ENCODE peak calls at places on chromosome 11, in five cellular contexts. M is HCT116, L is K562, I is HepG2, D is GM12878. E is an unnamed sample.

GRCh38 chr11:44243633-44244343 is 66.2 kb downstream of the ALX4 start:
- DNase-seq in L (no peak), D (no peak), M (no peak), I (peak; percentile 77), E (peak; percentile 7)

GRCh38 chr11:3958301-3958700 is 102.8 kb downstream of the STIM1 start:
- DNase-seq in L (no peak), I (no peak), M (no peak), D (no peak), E (no peak)

GRCh38 chr11:73576226-73576625 is 21.7 kb downstream of the FAM168A start:
- DNase-seq in L (no peak), D (no peak), M (no peak), I (no peak), E (no peak)

GRCh38 chr11:100925935-100926334 is 203.7 kb downstream of the PGR start:
- DNase-seq in D (peak; percentile 61), I (no peak), L (no peak), M (peak; percentile 57), E (peak; percentile 37)

GRCh38 chr11:108370990-108371389 is 96.3 kb downstream of the C11orf65 start:
- DNase-seq in L (no peak), I (no peak), M (no peak), D (no peak), E (no peak)

GRCh38 chr11:86596861-86597632 is 75.4 kb downstream of the ME3 start:
- DNase-seq in M (no peak), D (no peak), L (no peak), I (no peak), E (peak; percentile 95)

GRCh38 chr11:69698362-69698761 is 5.5 kb downstream of the FGF19 start:
- DNase-seq in M (no peak), I (no peak), D (no peak), L (no peak), E (no peak)

GRCh38 chr11:68051191-68052136 is 12.6 kb downstream of the TCIRG1 start:
- DNase-seq in D (no peak), M (no peak), I (no peak), L (no peak), E (no peak)

GRCh38 chr11:90593099-90593498 is 370.2 kb upstream of the CHORDC1 start:
- DNase-seq in D (no peak), I (no peak), L (no peak), M (no peak), E (no peak)

GRCh38 chr11:14537134-14537599 is 17.0 kb upstream of the PSMA1 start:
- DNase-seq in D (no peak), I (peak; percentile 20), L (peak; percentile 59), M (no peak), E (peak; percentile 60)

GRCh38 chr11:65290448-65291165 is 24.1 kb upstream of the CDC42EP2 start:
- DNase-seq in I (no peak), D (peak; percentile 69), M (no peak), L (peak; percentile 34), E (peak; percentile 87)

GRCh38 chr11:65856689-65857499 is 1.1 kb downstream of the CFL1 start:
- DNase-seq in D (no peak), M (no peak), L (peak; percentile 61), I (peak; percentile 48), E (peak; percentile 63)

GRCh38 chr11:83200035-83200434 is 6.5 kb downstream of the ANKRD42 start:
- DNase-seq in L (no peak), I (no peak), M (no peak), D (no peak), E (no peak)

GRCh38 chr11:76169473-76169881 is 36.8 kb downstream of the WNT11 start:
- DNase-seq in M (no peak), I (no peak), L (no peak), D (peak; percentile 27), E (no peak)

GRCh38 chr11:120061036-120061760 is 76.7 kb downstream of the TRIM29 start:
- DNase-seq in L (no peak), M (no peak), D (no peak), I (no peak), E (no peak)

GRCh38 chr11:15816270-15816871 is 540.0 kb downstream of the SOX6 start:
- DNase-seq in D (no peak), I (no peak), L (no peak), M (no peak), E (peak; percentile 24)

GRCh38 chr11:93958991-93959390 is 62.2 kb upstream of the HEPHL1 start:
- DNase-seq in L (no peak), M (no peak), I (no peak), D (no peak), E (no peak)

GRCh38 chr11:20355221-20356219 is 8.0 kb upstream of the HTATIP2 start:
- DNase-seq in L (peak; percentile 57), I (peak; percentile 78), M (peak; percentile 54), D (no peak), E (peak; percentile 64)

GRCh38 chr11:8232849-8233606 is 30.6 kb downstream of the LMO1 start:
- DNase-seq in D (no peak), I (no peak), M (no peak), L (no peak), E (no peak)

GRCh38 chr11:35111171-35112055 is 27.6 kb upstream of the CD44 start:
- DNase-seq in L (peak; percentile 24), D (no peak), I (no peak), M (no peak), E (peak; percentile 47)

GRCh38 chr11:125070699-125071254 is 7.7 kb downstream of the SLC37A2 start:
- DNase-seq in D (peak; percentile 56), M (peak; percentile 39), I (peak; percentile 81), L (peak; percentile 80), E (peak; percentile 22)

GRCh38 chr11:37721485-37721884 is 1123.4 kb upstream of the RAG2 start:
- DNase-seq in L (no peak), D (no peak), I (no peak), M (no peak), E (peak; percentile 77)

GRCh38 chr11:36391062-36391461 is 95.0 kb downstream of the PRR5L start:
- DNase-seq in D (no peak), M (no peak), L (no peak), I (no peak), E (no peak)

GRCh38 chr11:3920148-3920852 is 64.8 kb downstream of the STIM1 start:
- DNase-seq in D (peak; percentile 57), I (no peak), M (peak; percentile 44), L (no peak), E (no peak)

GRCh38 chr11:117226388-117227385 is 5.2 kb downstream of the PCSK7 start:
- DNase-seq in I (peak; percentile 81), M (peak; percentile 65), L (peak; percentile 63), D (peak; percentile 35), E (peak; percentile 73)

GRCh38 chr11:66264893-66265292 is 3.5 kb upstream of the RAB1B start:
- DNase-seq in M (no peak), I (no peak), L (peak; percentile 48), D (no peak), E (no peak)

GRCh38 chr11:1744137-1744878 is 6.1 kb downstream of the IFITM10 start:
- DNase-seq in L (no peak), M (no peak), I (no peak), D (no peak), E (no peak)

GRCh38 chr11:36352919-36353318 is 56.8 kb downstream of the PRR5L start:
- DNase-seq in D (no peak), I (no peak), L (no peak), M (no peak), E (no peak)

GRCh38 chr11:111777094-111778046 is 11.2 kb upstream of the PPP2R1B start:
- DNase-seq in I (peak; percentile 82), L (peak; percentile 63), D (peak; percentile 52), M (peak; percentile 53), E (peak; percentile 75)

GRCh38 chr11:75103380-75104026 is 6.8 kb upstream of the OR2AT4 start:
- DNase-seq in D (peak; percentile 50), L (peak; percentile 25), I (no peak), M (no peak), E (no peak)

GRCh38 chr11:134539285-134539684 is 127.2 kb upstream of the B3GAT1 start:
- DNase-seq in M (no peak), L (no peak), D (no peak), I (no peak), E (no peak)

GRCh38 chr11:117520201-117520600 is 192.5 kb downstream of the CEP164 start:
- DNase-seq in I (no peak), D (no peak), M (no peak), L (no peak), E (no peak)

GRCh38 chr11:1959786-1960185 is 12.7 kb downstream of the MRPL23 start:
- DNase-seq in M (no peak), I (no peak), D (no peak), L (no peak), E (no peak)

GRCh38 chr11:45884596-45885185 is 760 bp upstream of the MAPK8IP1 start:
- DNase-seq in I (no peak), D (no peak), M (no peak), L (no peak), E (no peak)
- TF ChIP-seq MAX in I (no peak), D (no peak), M (no peak), L (no peak), E (no peak)

DNA sequence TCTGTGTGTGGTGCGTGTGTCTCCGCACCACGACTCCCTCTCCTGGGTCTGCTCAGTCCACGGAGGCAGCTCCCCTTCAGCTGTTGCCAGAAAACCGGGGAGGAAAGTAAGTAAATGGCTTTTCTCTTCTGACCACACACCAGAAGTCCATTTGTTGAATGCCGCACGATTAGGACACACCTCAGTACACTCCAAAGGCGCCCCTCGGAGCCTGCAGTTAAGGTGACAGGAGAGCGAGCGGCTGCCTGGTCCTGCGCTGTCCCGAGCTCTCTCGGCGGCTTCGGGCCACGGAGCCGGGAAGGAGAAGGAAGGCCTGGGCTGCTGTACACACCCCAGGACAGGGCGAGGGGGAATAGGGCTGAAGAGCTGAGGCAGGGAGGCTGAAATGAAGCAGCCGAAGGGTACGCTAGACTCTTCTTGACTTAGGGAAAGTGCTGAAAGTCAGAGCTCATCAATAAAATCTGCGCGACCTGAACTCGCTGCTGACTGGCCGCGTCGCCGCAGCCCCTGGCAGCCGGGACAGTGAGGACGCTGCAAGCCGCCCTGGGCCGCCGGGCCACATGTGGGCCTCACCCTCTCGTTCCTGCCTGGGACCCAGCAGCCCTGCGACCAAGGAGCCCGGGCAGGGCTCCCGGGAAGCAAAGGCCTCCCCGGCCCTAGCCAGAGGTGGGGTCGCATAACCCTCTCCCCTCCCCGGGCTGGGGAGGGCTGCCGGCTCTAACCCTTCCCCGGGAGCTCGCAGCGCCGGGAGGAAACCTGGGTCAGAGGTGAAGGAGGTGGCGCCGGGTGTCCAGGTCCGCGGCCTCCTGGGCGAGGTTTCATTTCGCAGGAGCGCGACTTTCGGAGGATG is 1.5 kb upstream of the PAX6 start:
- DNase-seq in I (peak; percentile 17), M (no peak), L (no peak), D (no peak), E (peak; percentile 22)
- TF ChIP-seq EZH2 in I (peak; percentile 87), M (no peak), L (no peak), D (peak; percentile 89), E (peak; percentile 100)

GRCh38 chr11:6489338-6489737 is 7.7 kb upstream of the DNHD1 start:
- DNase-seq in I (peak; percentile 69), L (no peak), D (no peak), M (no peak), E (no peak)
- TF ChIP-seq POLR2AphosphoS5 in I (no peak), L (no peak), D (no peak), M (no peak), E (no peak)

GRCh38 chr11:121706884-121707283 is 254.1 kb upstream of the SORL1-AS1 start:
- DNase-seq in I (no peak), M (no peak), L (no peak), D (no peak), E (no peak)
- TF ChIP-seq MAX in I (no peak), M (no peak), L (no peak), D (no peak), E (no peak)

GRCh38 chr11:26655287-26655686 is 66.6 kb downstream of the SLC5A12 start:
- DNase-seq in I (no peak), D (no peak), M (no peak), L (no peak), E (no peak)
- TF ChIP-seq EZH2 in I (no peak), D (no peak), M (no peak), L (no peak), E (no peak)

GRCh38 chr11:57775474-57775873 is 13.9 kb downstream of the CTNND1 start:
- DNase-seq in D (no peak), L (no peak), I (no peak), M (no peak), E (peak; percentile 73)
- TF ChIP-seq POLR2AphosphoS5 in D (no peak), L (no peak), I (no peak), M (no peak), E (peak; percentile 77)

E was measured in endothelial cell of umbilical vein.